ENCODE peak calls at places on chromosomes 12 and 14, in nine cellular contexts. K is HCT116, I is endothelial cell of umbilical vein, F is astrocyte, L is H9, P is H1, B is K562, S is OCI-LY7, W is GM23248. H is an unnamed sample.
A peak's percentile ranks its signal among the peaks of the same experiment; 100 is the strongest.

GRCh38 chr12:93468008-93468371 is 676 bp downstream of the MRPL42 start:
- DNase-seq in K (no peak), I (no peak), F (no peak), L (no peak), P (no peak), B (no peak), S (peak; percentile 18), W (no peak), H (no peak)

GRCh38 chr12:39723831-39724230 is 104.2 kb upstream of the ABCD2 start:
- DNase-seq in K (no peak), I (no peak), F (peak; percentile 22), L (peak; percentile 30), P (no peak), B (no peak), S (no peak), W (peak; percentile 61), H (no peak)

GRCh38 chr12:4762773-4763172 is 42.6 kb downstream of the GALNT8 start:
- DNase-seq in K (no peak), I (no peak), F (no peak), L (no peak), P (no peak), B (no peak), S (peak; percentile 28), W (no peak), H (no peak)

GRCh38 chr12:116194935-116195431 is 82.5 kb downstream of the MED13L start:
- DNase-seq in K (no peak), I (no peak), F (no peak), L (no peak), P (no peak), B (no peak), S (peak; percentile 41), W (no peak), H (no peak)

GRCh38 chr12:44571031-44571550 is 305.0 kb downstream of the NELL2 start:
- DNase-seq in K (no peak), I (no peak), F (peak; percentile 1), L (no peak), P (no peak), B (no peak), S (no peak), W (no peak), H (no peak)

GRCh38 chr12:4555804-4556203 is 6.2 kb upstream of the DYRK4 start:
- DNase-seq in K (no peak), I (no peak), F (no peak), L (no peak), P (no peak), B (no peak), S (no peak), W (peak; percentile 37), H (no peak)

GRCh38 chr14:21300892-21301291 is 21.0 kb downstream of the RPGRIP1 start:
- DNase-seq in K (no peak), I (no peak), F (no peak), L (peak; percentile 66), P (peak; percentile 77), B (peak; percentile 10), S (peak; percentile 51), W (peak; percentile 13), H (peak; percentile 24)

GRCh38 chr12:27762757-27763156 is 17.3 kb upstream of the KLHL42 start:
- DNase-seq in K (no peak), I (no peak), F (no peak), L (no peak), P (no peak), B (no peak), S (no peak), W (no peak), H (no peak)

DNA sequence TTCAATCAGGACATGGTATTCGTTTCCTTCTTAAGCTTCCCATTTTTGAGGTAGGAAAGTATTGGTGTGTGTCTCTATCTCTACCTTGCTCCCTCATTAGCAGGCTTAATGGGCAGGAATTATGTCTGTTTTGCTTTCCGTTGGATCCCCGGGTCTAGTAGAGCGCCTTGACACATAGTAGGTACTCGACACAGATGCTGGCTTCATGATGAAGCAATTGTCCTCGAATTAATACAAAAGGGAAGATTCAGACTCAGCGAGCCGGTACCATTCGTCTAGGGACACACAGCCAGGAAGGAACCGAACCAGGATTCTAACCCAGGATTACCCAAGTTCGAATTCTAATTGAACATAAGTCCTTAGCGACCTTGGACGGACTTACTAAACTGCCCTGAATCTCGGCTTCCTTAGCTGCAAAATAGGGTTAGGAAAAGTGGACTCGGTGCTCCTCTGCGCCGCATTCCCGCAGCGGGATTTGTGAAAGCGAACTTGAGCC is 496 bp upstream of the ISCU start:
- DNase-seq in K (peak; percentile 18), I (no peak), F (no peak), L (no peak), P (no peak), B (no peak), S (no peak), W (no peak), H (no peak)
- H2AFZ ChIP-seq in K (no peak overlapping the region), I (peak overlapping the region; percentile 60), F (peak overlapping the region; percentile 83), L (no peak overlapping the region), P (no peak overlapping the region), B (peak overlapping the region; percentile 89), S (peak overlapping the region; percentile 59), W (peak overlapping the region; percentile 89), H (peak overlapping the region; percentile 66)

GRCh38 chr14:68562911-68563255 is 230.0 kb downstream of the ZFP36L1 start:
- DNase-seq in K (no peak), I (no peak), F (no peak), L (no peak), P (no peak), B (no peak), S (no peak), W (no peak), H (no peak)

GRCh38 chr14:68559949-68560348 is 232.9 kb downstream of the ZFP36L1 start:
- DNase-seq in K (no peak), I (no peak), F (no peak), L (no peak), P (no peak), B (no peak), S (no peak), W (no peak), H (no peak)

GRCh38 chr14:68563256-68564131 is 229.4 kb downstream of the ZFP36L1 start:
- DNase-seq in K (no peak), I (no peak), F (peak; percentile 79), L (no peak), P (no peak), B (no peak), S (no peak), W (no peak), H (no peak)

GRCh38 chr14:68564236-68564825 is 228.5 kb downstream of the ZFP36L1 start:
- DNase-seq in K (no peak), I (no peak), F (no peak), L (no peak), P (no peak), B (no peak), S (no peak), W (no peak), H (no peak)

DNA sequence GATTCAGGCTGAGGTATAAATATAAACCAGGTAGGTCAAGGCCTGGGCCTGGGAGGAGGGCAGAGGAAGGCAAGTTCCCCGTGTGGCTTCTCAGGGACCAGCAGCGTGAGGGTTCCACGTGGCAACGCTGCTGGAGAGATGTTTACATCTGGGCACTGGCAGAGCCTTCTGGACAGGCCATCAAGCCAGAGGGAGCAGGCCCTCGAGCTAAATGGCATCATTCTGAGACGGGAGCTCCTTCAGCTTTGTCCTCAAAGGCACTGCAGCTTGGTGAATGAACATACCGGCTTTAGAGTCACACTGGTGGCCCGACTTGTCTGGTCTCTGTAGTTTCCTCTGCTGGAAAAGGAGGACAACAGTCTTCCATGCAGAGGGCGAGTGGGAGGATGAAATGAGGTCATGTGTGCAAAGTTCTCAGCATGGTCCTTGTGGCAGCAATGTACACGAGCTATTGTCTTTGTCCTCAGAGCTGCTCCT is 231.3 kb downstream of the ZFP36L1 start:
- DNase-seq in K (no peak), I (no peak), F (no peak), L (no peak), P (no peak), B (no peak), S (no peak), W (peak; percentile 34), H (no peak)
- H2AFZ ChIP-seq in K (no peak overlapping the region), I (no peak overlapping the region), F (peak overlapping the region; percentile 9), L (no peak overlapping the region), P (no peak overlapping the region), B (no peak overlapping the region), S (no peak overlapping the region), W (peak overlapping the region; percentile 45), H (peak overlapping the region; percentile 32)

DNA sequence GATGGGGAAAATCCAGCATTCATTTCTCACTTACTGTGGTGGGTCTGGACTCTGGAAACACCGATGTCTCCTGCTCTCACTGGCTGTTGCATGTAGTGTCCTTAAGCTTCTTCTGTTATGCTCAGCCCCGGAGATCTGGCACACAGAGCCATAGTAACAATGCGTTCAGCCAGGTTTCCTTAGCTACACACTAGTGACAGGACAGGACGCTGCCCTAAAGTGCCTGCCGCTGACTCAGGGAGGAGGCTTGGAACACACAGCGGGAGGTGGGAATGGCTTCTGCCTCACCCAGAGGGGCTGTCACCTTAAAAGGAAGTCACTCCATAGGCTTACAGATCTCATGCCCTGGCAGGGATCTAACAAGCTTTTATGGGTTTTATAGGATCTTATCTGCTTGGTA is 95.4 kb upstream of the LMNTD1 start:
- DNase-seq in K (peak; percentile 56), I (peak; percentile 78), F (peak; percentile 71), L (peak; percentile 69), P (no peak), B (no peak), S (no peak), W (peak; percentile 93), H (no peak)
- H2AFZ ChIP-seq in K (peak overlapping the region; percentile 78), I (peak overlapping the region; percentile 89), F (peak overlapping the region; percentile 77), L (no peak overlapping the region), P (peak overlapping the region; percentile 89), B (no peak overlapping the region), S (no peak overlapping the region), W (peak overlapping the region; percentile 70), H (peak overlapping the region; percentile 7)

DNA sequence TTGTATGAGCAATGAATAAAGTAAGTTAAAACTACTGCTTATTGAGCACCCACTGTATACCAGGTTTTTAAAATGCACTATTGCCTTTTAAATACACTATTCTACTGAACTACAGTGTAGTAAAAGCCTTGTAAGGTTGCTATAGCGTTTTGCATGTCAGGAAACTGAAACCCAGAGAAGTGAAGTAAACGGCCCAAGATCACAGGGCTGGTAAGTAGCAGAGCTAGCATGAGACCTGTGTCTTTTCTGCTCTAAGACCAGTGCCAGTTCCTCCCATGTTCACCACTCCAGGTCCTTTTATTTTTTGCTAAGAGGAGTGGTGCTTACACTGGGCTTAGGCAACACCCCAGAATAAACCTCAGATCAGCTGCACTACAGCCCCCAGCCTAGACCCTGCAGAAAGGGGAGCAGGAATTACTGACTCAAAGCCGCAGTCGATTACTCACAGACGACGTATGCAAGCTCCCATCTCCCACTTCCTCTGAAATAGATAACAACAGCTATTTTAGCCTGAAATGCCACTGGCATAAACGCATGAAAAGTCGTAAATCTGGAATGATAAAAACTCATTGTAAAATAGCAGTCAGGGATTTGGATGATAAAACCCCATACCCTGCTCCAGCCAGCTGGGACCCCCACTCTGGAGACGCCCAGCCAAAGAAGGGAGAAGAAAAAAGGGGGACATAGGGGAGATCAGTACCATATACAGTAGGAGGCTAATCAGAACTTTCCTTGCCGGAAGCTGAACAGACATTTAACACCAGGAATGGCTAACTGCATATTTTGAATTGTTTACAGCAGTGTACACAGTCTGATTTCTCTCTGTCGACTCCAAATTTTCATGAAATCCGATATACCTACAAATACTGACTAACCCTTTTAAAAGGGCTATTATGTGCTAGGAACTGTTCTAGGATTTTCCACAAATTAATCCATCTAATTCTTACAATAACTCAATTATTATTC is 108.3 kb downstream of the NUAK1 start:
- DNase-seq in K (no peak), I (peak; percentile 83), F (peak; percentile 100), L (no peak), P (no peak), B (no peak), S (no peak), W (peak; percentile 89), H (no peak)
- H2AFZ ChIP-seq in K (no peak overlapping the region), I (peak overlapping the region; percentile 55), F (peak overlapping the region; percentile 23), L (no peak overlapping the region), P (peak overlapping the region; percentile 6), B (no peak overlapping the region), S (no peak overlapping the region), W (peak overlapping the region; percentile 66), H (peak overlapping the region; percentile 55)

H was measured in neuronal stem cell.